ENCODE peak calls at places on chromosome 2, in eight cellular contexts. O, S, W, B, Z, P, K and E are unnamed samples. For H3K36me3 and H3K27me3, the result is how much of the 10 kb centered on the place peaks cover.

GRCh38 chr2:195117036-195117435 is 540.0 kb upstream of the SLC39A10 start:
- DNase-seq in Z (no peak), P (no peak), O (no peak), S (no peak), K (no peak), B (no peak), W (no peak), E (no peak)

GRCh38 chr2:36411962-36412444 is 56.4 kb downstream of the CRIM1 start:
- DNase-seq in B (no peak), S (no peak), O (no peak), P (no peak), W (no peak), K (no peak), Z (no peak), E (no peak)

GRCh38 chr2:173631123-173631450 is 276.4 kb downstream of the CDCA7 start:
- DNase-seq in Z (peak), W (no peak), O (peak), B (no peak), P (no peak), S (no peak), K (no peak), E (no peak)

GRCh38 chr2:42218712-42219111 is 49.6 kb downstream of the EML4 start:
- DNase-seq in P (no peak), Z (no peak), B (no peak), S (no peak), W (no peak), K (no peak), O (no peak), E (no peak)

GRCh38 chr2:218631837-218632236 is 24.1 kb downstream of the PLCD4 start:
- DNase-seq in K (no peak), W (no peak), B (no peak), Z (no peak), P (no peak), S (peak), O (peak), E (no peak)

GRCh38 chr2:3214827-3215404 is 162.7 kb downstream of the EIPR1 start:
- DNase-seq in B (no peak), O (no peak), P (no peak), K (no peak), S (no peak), Z (no peak), W (no peak), E (no peak)

GRCh38 chr2:62547849-62548248 is 41.9 kb upstream of the TMEM17 start:
- DNase-seq in S (peak), P (no peak), K (no peak), B (no peak), W (no peak), O (no peak), Z (no peak), E (no peak)

GRCh38 chr2:42770288-42771131 is 6.6 kb upstream of the OXER1 start:
- DNase-seq in K (peak), Z (no peak), P (no peak), O (peak), W (no peak), B (peak), S (peak), E (peak)

GRCh38 chr2:152491139-152491472 is 156.1 kb downstream of the FMNL2 start:
- DNase-seq in P (peak), Z (no peak), W (peak), B (peak), K (peak), S (no peak), O (no peak), E (peak)

GRCh38 chr2:16508061-16508851 is 157.4 kb downstream of the CYRIA start:
- DNase-seq in O (no peak), S (no peak), Z (no peak), W (no peak), K (peak), P (peak), B (peak), E (no peak)

GRCh38 chr2:133235959-133236358 is 332.3 kb downstream of the NCKAP5 start:
- DNase-seq in B (no peak), S (peak), K (no peak), Z (no peak), O (peak), W (no peak), P (no peak), E (no peak)

GRCh38 chr2:69381337-69381737 is 5.7 kb downstream of the GFPT1 start:
- DNase-seq in P (no peak), Z (no peak), W (no peak), S (peak), K (no peak), B (no peak), O (peak), E (no peak)

GRCh38 chr2:228329279-228329678 is 147.8 kb upstream of the SPHKAP start:
- DNase-seq in Z (no peak), P (no peak), W (no peak), B (no peak), K (no peak), O (no peak), S (no peak), E (no peak)

DNA sequence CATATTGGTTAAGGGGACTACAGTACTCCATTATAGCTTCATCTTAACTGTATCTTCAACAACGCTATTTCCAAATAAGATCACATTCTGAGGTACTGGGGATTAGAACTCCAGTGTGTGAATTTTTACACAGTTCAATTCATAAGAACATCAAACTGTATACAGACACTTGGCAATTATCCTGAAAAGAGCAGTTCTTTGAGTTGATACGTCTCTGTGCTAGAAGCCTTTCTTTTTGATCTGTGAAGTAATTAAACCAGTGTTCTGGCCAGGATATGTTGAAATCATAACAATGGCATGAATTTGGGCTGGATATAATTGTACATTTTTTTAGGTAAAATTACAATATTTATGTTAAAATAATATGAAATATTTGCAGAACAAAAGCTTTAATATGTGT is 93.5 kb upstream of the ITPRID2 start:
- DNase-seq in W (no peak), O (no peak), S (no peak), P (no peak), Z (no peak), B (no peak), K (no peak), E (no peak)
- H3K27ac ChIP-seq in W (no peak), O (no peak), S (no peak), P (no peak), Z (no peak), B (no peak), K (no peak), E (no peak)

DNA sequence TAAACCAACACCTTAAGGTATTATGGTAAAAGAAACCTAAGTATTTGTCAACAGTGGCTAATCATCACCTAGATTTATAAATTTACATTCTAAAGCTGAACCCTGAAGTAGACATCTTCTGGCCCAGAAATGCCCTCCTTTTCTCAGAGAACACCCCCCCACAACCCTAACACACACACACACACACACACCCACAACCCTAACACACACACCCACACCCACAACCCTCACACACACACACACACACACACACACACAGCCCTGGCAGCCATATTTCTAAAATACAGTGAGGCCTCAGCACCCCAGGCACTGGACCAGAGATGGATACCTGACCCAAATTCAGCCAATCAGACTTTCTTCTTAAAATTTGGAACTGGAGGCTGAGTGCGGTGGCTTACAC is 14.3 kb downstream of the SRBD1 start:
- DNase-seq in K (no peak), O (no peak), B (no peak), W (no peak), Z (no peak), P (no peak), S (no peak), E (no peak)
- H3K36me3 ChIP-seq in K (under half), O (under half), B (under half), W (under half), Z (half or more), P (under half), S (under half), E (under half)

DNA sequence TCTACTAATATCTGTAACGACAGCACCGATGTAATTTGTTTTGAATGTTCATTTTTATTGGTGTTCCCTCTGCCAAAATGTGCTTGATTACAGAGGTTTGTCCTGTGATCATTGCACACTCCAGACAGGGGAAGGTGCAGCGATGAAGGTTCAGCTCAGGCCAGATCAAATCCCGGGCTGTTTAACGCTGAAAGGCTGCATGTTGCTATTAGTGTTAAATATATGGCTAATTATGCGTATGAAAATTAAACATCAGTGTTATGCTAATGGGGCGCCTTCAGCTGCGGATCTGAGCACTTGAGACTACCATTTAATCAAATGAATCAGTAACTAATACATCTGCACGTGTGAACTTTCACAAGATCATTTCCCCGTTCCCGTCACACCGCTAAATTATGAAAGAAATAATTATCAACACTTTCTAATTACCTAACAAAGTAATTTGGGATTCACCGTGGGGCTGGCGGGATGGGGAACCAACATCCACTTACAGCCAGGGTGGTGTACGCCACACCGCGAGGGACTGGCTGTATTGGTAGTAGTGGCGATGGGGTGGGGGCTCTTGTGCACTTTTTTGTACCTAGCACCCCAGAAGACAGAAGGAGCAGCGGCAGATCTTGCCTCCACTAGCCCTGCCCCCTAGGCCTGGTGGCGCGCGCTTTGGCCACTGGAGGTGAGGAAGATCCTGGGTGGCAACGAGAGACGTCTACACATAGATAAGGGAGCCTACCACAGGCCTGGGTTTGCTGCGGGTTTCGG is 1.4 kb upstream of the DLX1 start:
- DNase-seq in O (no peak), W (no peak), S (no peak), Z (no peak), B (no peak), K (no peak), P (no peak), E (no peak)
- H3K27me3 ChIP-seq in O (half or more), W (half or more), S (half or more), Z (under half), B (under half), K (half or more), P (under half), E (half or more)

GRCh38 chr2:158828378-158829136 is 33.4 kb downstream of the DAPL1 start:
- DNase-seq in B (no peak), O (peak), W (no peak), P (no peak), S (peak), K (no peak), Z (no peak), E (no peak)
- H3K27ac ChIP-seq in B (no peak), O (no peak), W (no peak), P (no peak), S (no peak), K (no peak), Z (no peak), E (no peak)

GRCh38 chr2:54619660-54620231 is 103.7 kb upstream of the EML6 start:
- DNase-seq in O (no peak), W (no peak), Z (no peak), K (no peak), P (no peak), B (no peak), S (no peak), E (no peak)
- H3K36me3 ChIP-seq in O (under half), W (half or more), Z (half or more), K (half or more), P (half or more), B (under half), S (half or more), E (half or more)

GRCh38 chr2:199460808-199461454 is 3.2 kb upstream of the SATB2 start:
- DNase-seq in B (no peak), K (no peak), Z (no peak), S (no peak), P (no peak), O (no peak), W (no peak), E (no peak)
- H3K27me3 ChIP-seq in B (under half), K (half or more), Z (under half), S (under half), P (under half), O (under half), W (half or more), E (half or more)

GRCh38 chr2:177024760-177025159 is 187.8 kb upstream of the HNRNPA3 start:
- DNase-seq in Z (no peak), W (no peak), S (no peak), K (no peak), O (no peak), B (no peak), P (no peak), E (no peak)
- H3K27ac ChIP-seq in Z (no peak), W (no peak), S (no peak), K (no peak), O (no peak), B (no peak), P (no peak), E (no peak)